ENCODE peak calls at places on chromosomes 16 and 17, in eight cellular contexts. One of them, this sample, is unnamed.

GRCh38 chr16:87919681-87919994 is 16.7 kb downstream of the CA5A start:
- DNase-seq in progenitor cell of endocrine pancreas: no peak
- DNase-seq in prostate gland: no peak
- DNase-seq in AG10803: no peak
- DNase-seq in uterus: no peak
- DNase-seq in activated CD4-positive, alpha-beta memory T cell treated with anti-CD3 and anti-CD28 coated beads, Interleukin-2, amount 10 ng/mL, durations not matched to agents 7 days and 5 days: no peak
- DNase-seq in HFFc6: no peak
- DNase-seq in AG09319: no peak
- DNase-seq in this sample: no peak

GRCh38 chr17:80498242-80498919 is 22.0 kb upstream of the NPTX1 start:
- DNase-seq in progenitor cell of endocrine pancreas: no peak
- DNase-seq in prostate gland: no peak
- DNase-seq in AG10803: peak
- DNase-seq in uterus: peak
- DNase-seq in activated CD4-positive, alpha-beta memory T cell treated with anti-CD3 and anti-CD28 coated beads, Interleukin-2, amount 10 ng/mL, durations not matched to agents 7 days and 5 days: no peak
- DNase-seq in HFFc6: no peak
- DNase-seq in AG09319: no peak
- DNase-seq in this sample: no peak

GRCh38 chr16:31471875-31472558 is at the start of gene TGFB1I1:
- DNase-seq in progenitor cell of endocrine pancreas: no peak
- DNase-seq in prostate gland: no peak
- DNase-seq in AG10803: peak
- DNase-seq in uterus: peak
- DNase-seq in activated CD4-positive, alpha-beta memory T cell treated with anti-CD3 and anti-CD28 coated beads, Interleukin-2, amount 10 ng/mL, durations not matched to agents 7 days and 5 days: no peak
- DNase-seq in HFFc6: peak
- DNase-seq in AG09319: peak
- DNase-seq in this sample: no peak

GRCh38 chr17:31052187-31052889 is 42.4 kb upstream of the NF1 start:
- DNase-seq in progenitor cell of endocrine pancreas: no peak
- DNase-seq in prostate gland: peak
- DNase-seq in AG10803: peak
- DNase-seq in uterus: peak
- DNase-seq in activated CD4-positive, alpha-beta memory T cell treated with anti-CD3 and anti-CD28 coated beads, Interleukin-2, amount 10 ng/mL, durations not matched to agents 7 days and 5 days: peak
- DNase-seq in HFFc6: peak
- DNase-seq in AG09319: peak
- DNase-seq in this sample: peak

GRCh38 chr17:77548967-77549366 is 408.2 kb downstream of the SEC14L1 start:
- DNase-seq in progenitor cell of endocrine pancreas: no peak
- DNase-seq in prostate gland: no peak
- DNase-seq in AG10803: no peak
- DNase-seq in uterus: no peak
- DNase-seq in activated CD4-positive, alpha-beta memory T cell treated with anti-CD3 and anti-CD28 coated beads, Interleukin-2, amount 10 ng/mL, durations not matched to agents 7 days and 5 days: no peak
- DNase-seq in HFFc6: no peak
- DNase-seq in AG09319: no peak
- DNase-seq in this sample: no peak

GRCh38 chr17:80409626-80410025 is 5.3 kb upstream of the ENDOV start:
- DNase-seq in progenitor cell of endocrine pancreas: no peak
- DNase-seq in prostate gland: no peak
- DNase-seq in AG10803: no peak
- DNase-seq in uterus: no peak
- DNase-seq in activated CD4-positive, alpha-beta memory T cell treated with anti-CD3 and anti-CD28 coated beads, Interleukin-2, amount 10 ng/mL, durations not matched to agents 7 days and 5 days: no peak
- DNase-seq in HFFc6: no peak
- DNase-seq in AG09319: no peak
- DNase-seq in this sample: no peak

GRCh38 chr17:21039839-21040575 is 2.8 kb downstream of the USP22 start:
- DNase-seq in progenitor cell of endocrine pancreas: no peak
- DNase-seq in prostate gland: no peak
- DNase-seq in AG10803: peak
- DNase-seq in uterus: no peak
- DNase-seq in activated CD4-positive, alpha-beta memory T cell treated with anti-CD3 and anti-CD28 coated beads, Interleukin-2, amount 10 ng/mL, durations not matched to agents 7 days and 5 days: peak
- DNase-seq in HFFc6: peak
- DNase-seq in AG09319: no peak
- DNase-seq in this sample: no peak

GRCh38 chr17:72952220-72952619 is 140.3 kb downstream of the SLC39A11 start:
- DNase-seq in progenitor cell of endocrine pancreas: no peak
- DNase-seq in prostate gland: no peak
- DNase-seq in AG10803: no peak
- DNase-seq in uterus: no peak
- DNase-seq in activated CD4-positive, alpha-beta memory T cell treated with anti-CD3 and anti-CD28 coated beads, Interleukin-2, amount 10 ng/mL, durations not matched to agents 7 days and 5 days: no peak
- DNase-seq in HFFc6: no peak
- DNase-seq in AG09319: no peak
- DNase-seq in this sample: no peak

GRCh38 chr17:56173958-56174357 is 20.7 kb downstream of the ANKFN1 start:
- DNase-seq in progenitor cell of endocrine pancreas: no peak
- DNase-seq in prostate gland: no peak
- DNase-seq in AG10803: peak
- DNase-seq in uterus: no peak
- DNase-seq in activated CD4-positive, alpha-beta memory T cell treated with anti-CD3 and anti-CD28 coated beads, Interleukin-2, amount 10 ng/mL, durations not matched to agents 7 days and 5 days: no peak
- DNase-seq in HFFc6: peak
- DNase-seq in AG09319: no peak
- DNase-seq in this sample: no peak

GRCh38 chr17:13510062-13510461 is 91.7 kb downstream of the HS3ST3A1 start:
- DNase-seq in progenitor cell of endocrine pancreas: no peak
- DNase-seq in prostate gland: no peak
- DNase-seq in AG10803: no peak
- DNase-seq in uterus: no peak
- DNase-seq in activated CD4-positive, alpha-beta memory T cell treated with anti-CD3 and anti-CD28 coated beads, Interleukin-2, amount 10 ng/mL, durations not matched to agents 7 days and 5 days: no peak
- DNase-seq in HFFc6: no peak
- DNase-seq in AG09319: no peak
- DNase-seq in this sample: peak

GRCh38 chr17:2238432-2239169 is 65.0 kb downstream of the SMG6 start:
- DNase-seq in progenitor cell of endocrine pancreas: no peak
- DNase-seq in prostate gland: peak
- DNase-seq in AG10803: no peak
- DNase-seq in uterus: peak
- DNase-seq in activated CD4-positive, alpha-beta memory T cell treated with anti-CD3 and anti-CD28 coated beads, Interleukin-2, amount 10 ng/mL, durations not matched to agents 7 days and 5 days: no peak
- DNase-seq in HFFc6: no peak
- DNase-seq in AG09319: no peak
- DNase-seq in this sample: no peak

GRCh38 chr17:8807070-8807550 is 7.9 kb upstream of the MFSD6L start:
- DNase-seq in progenitor cell of endocrine pancreas: no peak
- DNase-seq in prostate gland: no peak
- DNase-seq in AG10803: no peak
- DNase-seq in uterus: no peak
- DNase-seq in activated CD4-positive, alpha-beta memory T cell treated with anti-CD3 and anti-CD28 coated beads, Interleukin-2, amount 10 ng/mL, durations not matched to agents 7 days and 5 days: peak
- DNase-seq in HFFc6: no peak
- DNase-seq in AG09319: no peak
- DNase-seq in this sample: no peak

GRCh38 chr17:6306820-6307219 is 128.1 kb downstream of the AIPL1 start:
- DNase-seq in progenitor cell of endocrine pancreas: no peak
- DNase-seq in prostate gland: no peak
- DNase-seq in AG10803: no peak
- DNase-seq in uterus: no peak
- DNase-seq in activated CD4-positive, alpha-beta memory T cell treated with anti-CD3 and anti-CD28 coated beads, Interleukin-2, amount 10 ng/mL, durations not matched to agents 7 days and 5 days: no peak
- DNase-seq in HFFc6: no peak
- DNase-seq in AG09319: no peak
- DNase-seq in this sample: no peak

GRCh38 chr16:75105306-75106061 is 11.1 kb downstream of the LDHD start:
- DNase-seq in progenitor cell of endocrine pancreas: no peak
- DNase-seq in prostate gland: no peak
- DNase-seq in AG10803: peak
- DNase-seq in uterus: peak
- DNase-seq in activated CD4-positive, alpha-beta memory T cell treated with anti-CD3 and anti-CD28 coated beads, Interleukin-2, amount 10 ng/mL, durations not matched to agents 7 days and 5 days: no peak
- DNase-seq in HFFc6: no peak
- DNase-seq in AG09319: no peak
- DNase-seq in this sample: no peak

GRCh38 chr17:39213852-39214251 is 11.9 kb downstream of the STAC2 start:
- DNase-seq in progenitor cell of endocrine pancreas: no peak
- DNase-seq in prostate gland: no peak
- DNase-seq in AG10803: no peak
- DNase-seq in uterus: no peak
- DNase-seq in activated CD4-positive, alpha-beta memory T cell treated with anti-CD3 and anti-CD28 coated beads, Interleukin-2, amount 10 ng/mL, durations not matched to agents 7 days and 5 days: no peak
- DNase-seq in HFFc6: no peak
- DNase-seq in AG09319: no peak
- DNase-seq in this sample: no peak

GRCh38 chr16:85462405-85463227 is 150.5 kb upstream of the GSE1 start:
- DNase-seq in progenitor cell of endocrine pancreas: no peak
- DNase-seq in prostate gland: no peak
- DNase-seq in AG10803: no peak
- DNase-seq in uterus: peak
- DNase-seq in activated CD4-positive, alpha-beta memory T cell treated with anti-CD3 and anti-CD28 coated beads, Interleukin-2, amount 10 ng/mL, durations not matched to agents 7 days and 5 days: no peak
- DNase-seq in HFFc6: no peak
- DNase-seq in AG09319: no peak
- DNase-seq in this sample: no peak

GRCh38 chr17:78658281-78658785 is 81.1 kb upstream of the DNAH17 start:
- DNase-seq in progenitor cell of endocrine pancreas: no peak
- DNase-seq in prostate gland: no peak
- DNase-seq in AG10803: peak
- DNase-seq in uterus: no peak
- DNase-seq in activated CD4-positive, alpha-beta memory T cell treated with anti-CD3 and anti-CD28 coated beads, Interleukin-2, amount 10 ng/mL, durations not matched to agents 7 days and 5 days: no peak
- DNase-seq in HFFc6: peak
- DNase-seq in AG09319: peak
- DNase-seq in this sample: peak

GRCh38 chr17:11340798-11341197 is 99.8 kb downstream of the SHISA6 start:
- DNase-seq in progenitor cell of endocrine pancreas: no peak
- DNase-seq in prostate gland: no peak
- DNase-seq in AG10803: no peak
- DNase-seq in uterus: no peak
- DNase-seq in activated CD4-positive, alpha-beta memory T cell treated with anti-CD3 and anti-CD28 coated beads, Interleukin-2, amount 10 ng/mL, durations not matched to agents 7 days and 5 days: no peak
- DNase-seq in HFFc6: no peak
- DNase-seq in AG09319: no peak
- DNase-seq in this sample: no peak

GRCh38 chr16:77749415-77749814 is 27.1 kb downstream of the NUDT7 start:
- DNase-seq in progenitor cell of endocrine pancreas: no peak
- DNase-seq in prostate gland: no peak
- DNase-seq in AG10803: no peak
- DNase-seq in uterus: no peak
- DNase-seq in activated CD4-positive, alpha-beta memory T cell treated with anti-CD3 and anti-CD28 coated beads, Interleukin-2, amount 10 ng/mL, durations not matched to agents 7 days and 5 days: no peak
- DNase-seq in HFFc6: no peak
- DNase-seq in AG09319: no peak
- DNase-seq in this sample: no peak

GRCh38 chr17:31085563-31085962 is 9.2 kb upstream of the NF1 start:
- DNase-seq in progenitor cell of endocrine pancreas: no peak
- DNase-seq in prostate gland: no peak
- DNase-seq in AG10803: peak
- DNase-seq in uterus: no peak
- DNase-seq in activated CD4-positive, alpha-beta memory T cell treated with anti-CD3 and anti-CD28 coated beads, Interleukin-2, amount 10 ng/mL, durations not matched to agents 7 days and 5 days: no peak
- DNase-seq in HFFc6: peak
- DNase-seq in AG09319: no peak
- DNase-seq in this sample: peak

GRCh38 chr17:4951486-4951885 is 567 bp downstream of the ENO3 start:
- DNase-seq in progenitor cell of endocrine pancreas: no peak
- DNase-seq in prostate gland: no peak
- DNase-seq in AG10803: no peak
- DNase-seq in uterus: no peak
- DNase-seq in activated CD4-positive, alpha-beta memory T cell treated with anti-CD3 and anti-CD28 coated beads, Interleukin-2, amount 10 ng/mL, durations not matched to agents 7 days and 5 days: no peak
- DNase-seq in HFFc6: no peak
- DNase-seq in AG09319: no peak
- DNase-seq in this sample: no peak

GRCh38 chr17:33560165-33560564 is 267.1 kb upstream of the ASIC2 start:
- DNase-seq in progenitor cell of endocrine pancreas: no peak
- DNase-seq in prostate gland: no peak
- DNase-seq in AG10803: peak
- DNase-seq in uterus: no peak
- DNase-seq in activated CD4-positive, alpha-beta memory T cell treated with anti-CD3 and anti-CD28 coated beads, Interleukin-2, amount 10 ng/mL, durations not matched to agents 7 days and 5 days: no peak
- DNase-seq in HFFc6: no peak
- DNase-seq in AG09319: no peak
- DNase-seq in this sample: no peak

GRCh38 chr17:11900103-11900502 is 97.2 kb downstream of the ZNF18 start:
- DNase-seq in progenitor cell of endocrine pancreas: no peak
- DNase-seq in prostate gland: no peak
- DNase-seq in AG10803: no peak
- DNase-seq in uterus: no peak
- DNase-seq in activated CD4-positive, alpha-beta memory T cell treated with anti-CD3 and anti-CD28 coated beads, Interleukin-2, amount 10 ng/mL, durations not matched to agents 7 days and 5 days: no peak
- DNase-seq in HFFc6: no peak
- DNase-seq in AG09319: no peak
- DNase-seq in this sample: no peak

GRCh38 chr17:32822996-32823395 is 53.9 kb downstream of the MYO1D start:
- DNase-seq in progenitor cell of endocrine pancreas: no peak
- DNase-seq in prostate gland: no peak
- DNase-seq in AG10803: no peak
- DNase-seq in uterus: no peak
- DNase-seq in activated CD4-positive, alpha-beta memory T cell treated with anti-CD3 and anti-CD28 coated beads, Interleukin-2, amount 10 ng/mL, durations not matched to agents 7 days and 5 days: no peak
- DNase-seq in HFFc6: no peak
- DNase-seq in AG09319: no peak
- DNase-seq in this sample: no peak

GRCh38 chr17:48960834-48961515 is 7.4 kb downstream of the GIP start:
- DNase-seq in progenitor cell of endocrine pancreas: no peak
- DNase-seq in prostate gland: no peak
- DNase-seq in AG10803: no peak
- DNase-seq in uterus: no peak
- DNase-seq in activated CD4-positive, alpha-beta memory T cell treated with anti-CD3 and anti-CD28 coated beads, Interleukin-2, amount 10 ng/mL, durations not matched to agents 7 days and 5 days: no peak
- DNase-seq in HFFc6: no peak
- DNase-seq in AG09319: no peak
- DNase-seq in this sample: no peak

GRCh38 chr16:67169642-67170167 is 633 bp upstream of the NOL3 start:
- DNase-seq in progenitor cell of endocrine pancreas: no peak
- DNase-seq in prostate gland: no peak
- DNase-seq in AG10803: no peak
- DNase-seq in uterus: no peak
- DNase-seq in activated CD4-positive, alpha-beta memory T cell treated with anti-CD3 and anti-CD28 coated beads, Interleukin-2, amount 10 ng/mL, durations not matched to agents 7 days and 5 days: peak
- DNase-seq in HFFc6: no peak
- DNase-seq in AG09319: no peak
- DNase-seq in this sample: no peak

GRCh38 chr17:16882243-16882925 is 89.5 kb downstream of the TNFRSF13B start:
- DNase-seq in progenitor cell of endocrine pancreas: no peak
- DNase-seq in prostate gland: no peak
- DNase-seq in AG10803: no peak
- DNase-seq in uterus: no peak
- DNase-seq in activated CD4-positive, alpha-beta memory T cell treated with anti-CD3 and anti-CD28 coated beads, Interleukin-2, amount 10 ng/mL, durations not matched to agents 7 days and 5 days: no peak
- DNase-seq in HFFc6: no peak
- DNase-seq in AG09319: no peak
- DNase-seq in this sample: no peak

GRCh38 chr16:72664480-72665408 is 383.2 kb downstream of the ZFHX3 start:
- DNase-seq in progenitor cell of endocrine pancreas: peak
- DNase-seq in prostate gland: peak
- DNase-seq in AG10803: peak
- DNase-seq in uterus: peak
- DNase-seq in activated CD4-positive, alpha-beta memory T cell treated with anti-CD3 and anti-CD28 coated beads, Interleukin-2, amount 10 ng/mL, durations not matched to agents 7 days and 5 days: peak
- DNase-seq in HFFc6: peak
- DNase-seq in AG09319: peak
- DNase-seq in this sample: peak

GRCh38 chr16:4369006-4369766 is 2.5 kb upstream of the VASN start:
- DNase-seq in progenitor cell of endocrine pancreas: no peak
- DNase-seq in prostate gland: peak
- DNase-seq in AG10803: peak
- DNase-seq in uterus: no peak
- DNase-seq in activated CD4-positive, alpha-beta memory T cell treated with anti-CD3 and anti-CD28 coated beads, Interleukin-2, amount 10 ng/mL, durations not matched to agents 7 days and 5 days: no peak
- DNase-seq in HFFc6: peak
- DNase-seq in AG09319: no peak
- DNase-seq in this sample: no peak

GRCh38 chr17:835263-835662 is 53.1 kb downstream of the MRM3 start:
- DNase-seq in progenitor cell of endocrine pancreas: no peak
- DNase-seq in prostate gland: no peak
- DNase-seq in AG10803: peak
- DNase-seq in uterus: no peak
- DNase-seq in activated CD4-positive, alpha-beta memory T cell treated with anti-CD3 and anti-CD28 coated beads, Interleukin-2, amount 10 ng/mL, durations not matched to agents 7 days and 5 days: no peak
- DNase-seq in HFFc6: peak
- DNase-seq in AG09319: peak
- DNase-seq in this sample: peak

GRCh38 chr17:39706921-39707337 is 7.1 kb downstream of the ERBB2 start:
- DNase-seq in progenitor cell of endocrine pancreas: no peak
- DNase-seq in prostate gland: no peak
- DNase-seq in AG10803: no peak
- DNase-seq in uterus: no peak
- DNase-seq in activated CD4-positive, alpha-beta memory T cell treated with anti-CD3 and anti-CD28 coated beads, Interleukin-2, amount 10 ng/mL, durations not matched to agents 7 days and 5 days: no peak
- DNase-seq in HFFc6: no peak
- DNase-seq in AG09319: no peak
- DNase-seq in this sample: no peak

GRCh38 chr17:81365148-81365600 is 30.1 kb upstream of the BAHCC1 start:
- DNase-seq in progenitor cell of endocrine pancreas: no peak
- DNase-seq in prostate gland: peak
- DNase-seq in AG10803: peak
- DNase-seq in uterus: peak
- DNase-seq in activated CD4-positive, alpha-beta memory T cell treated with anti-CD3 and anti-CD28 coated beads, Interleukin-2, amount 10 ng/mL, durations not matched to agents 7 days and 5 days: peak
- DNase-seq in HFFc6: peak
- DNase-seq in AG09319: no peak
- DNase-seq in this sample: peak

GRCh38 chr16:71367243-71367976 is 8.9 kb downstream of the CALB2 start:
- DNase-seq in progenitor cell of endocrine pancreas: peak
- DNase-seq in prostate gland: no peak
- DNase-seq in AG10803: peak
- DNase-seq in uterus: no peak
- DNase-seq in activated CD4-positive, alpha-beta memory T cell treated with anti-CD3 and anti-CD28 coated beads, Interleukin-2, amount 10 ng/mL, durations not matched to agents 7 days and 5 days: peak
- DNase-seq in HFFc6: peak
- DNase-seq in AG09319: no peak
- DNase-seq in this sample: no peak

GRCh38 chr16:88293097-88293496 is 89.7 kb upstream of the ZNF469 start:
- DNase-seq in progenitor cell of endocrine pancreas: no peak
- DNase-seq in prostate gland: no peak
- DNase-seq in AG10803: no peak
- DNase-seq in uterus: no peak
- DNase-seq in activated CD4-positive, alpha-beta memory T cell treated with anti-CD3 and anti-CD28 coated beads, Interleukin-2, amount 10 ng/mL, durations not matched to agents 7 days and 5 days: no peak
- DNase-seq in HFFc6: no peak
- DNase-seq in AG09319: no peak
- DNase-seq in this sample: no peak